ENCODE peak calls at places on chromosomes 7 and 10, in eight cellular contexts. One of them, this sample, is unnamed.

GRCh38 chr10:69333205-69333604 is 54.9 kb downstream of the HK1 start:
- DNase-seq in lower lobe of right lung: peak; percentile 72
- DNase-seq in lung: peak; percentile 67
- DNase-seq in Peyer's patch: no peak
- DNase-seq in cardiac muscle cell: peak; percentile 83
- DNase-seq in HL-60: no peak
- DNase-seq in NB4: no peak
- DNase-seq in left ventricle myocardium inferior: no peak
- DNase-seq in this sample: no peak

GRCh38 chr7:106767073-106767472 is 98.0 kb upstream of the PIK3CG start:
- DNase-seq in lower lobe of right lung: no peak
- DNase-seq in lung: no peak
- DNase-seq in Peyer's patch: no peak
- DNase-seq in cardiac muscle cell: no peak
- DNase-seq in HL-60: no peak
- DNase-seq in NB4: peak; percentile 23
- DNase-seq in left ventricle myocardium inferior: no peak
- DNase-seq in this sample: no peak

GRCh38 chr7:130216025-130216424 is 8.4 kb downstream of the SSMEM1 start:
- DNase-seq in lower lobe of right lung: no peak
- DNase-seq in lung: no peak
- DNase-seq in Peyer's patch: no peak
- DNase-seq in cardiac muscle cell: no peak
- DNase-seq in HL-60: no peak
- DNase-seq in NB4: no peak
- DNase-seq in left ventricle myocardium inferior: no peak
- DNase-seq in this sample: no peak

GRCh38 chr7:99843808-99844207 is 16.0 kb downstream of the CYP3A43 start:
- DNase-seq in lower lobe of right lung: no peak
- DNase-seq in lung: no peak
- DNase-seq in Peyer's patch: no peak
- DNase-seq in cardiac muscle cell: no peak
- DNase-seq in HL-60: no peak
- DNase-seq in NB4: peak; percentile 11
- DNase-seq in left ventricle myocardium inferior: no peak
- DNase-seq in this sample: no peak

GRCh38 chr10:23034790-23035189 is 60.6 kb upstream of the MSRB2 start:
- DNase-seq in lower lobe of right lung: no peak
- DNase-seq in lung: no peak
- DNase-seq in Peyer's patch: no peak
- DNase-seq in cardiac muscle cell: no peak
- DNase-seq in HL-60: no peak
- DNase-seq in NB4: no peak
- DNase-seq in left ventricle myocardium inferior: no peak
- DNase-seq in this sample: no peak

GRCh38 chr7:137978464-137979237 is 23.2 kb downstream of the CREB3L2 start:
- DNase-seq in lower lobe of right lung: no peak
- DNase-seq in lung: no peak
- DNase-seq in Peyer's patch: peak; percentile 61
- DNase-seq in cardiac muscle cell: no peak
- DNase-seq in HL-60: no peak
- DNase-seq in NB4: peak; percentile 55
- DNase-seq in left ventricle myocardium inferior: peak; percentile 52
- DNase-seq in this sample: peak; percentile 75

GRCh38 chr7:144869072-144869471 is 33.2 kb upstream of the TPK1 start:
- DNase-seq in lower lobe of right lung: no peak
- DNase-seq in lung: no peak
- DNase-seq in Peyer's patch: no peak
- DNase-seq in cardiac muscle cell: no peak
- DNase-seq in HL-60: no peak
- DNase-seq in NB4: no peak
- DNase-seq in left ventricle myocardium inferior: no peak
- DNase-seq in this sample: no peak

GRCh38 chr10:78451592-78451991 is 417.9 kb downstream of the RPS24 start:
- DNase-seq in lower lobe of right lung: no peak
- DNase-seq in lung: no peak
- DNase-seq in Peyer's patch: no peak
- DNase-seq in cardiac muscle cell: no peak
- DNase-seq in HL-60: no peak
- DNase-seq in NB4: no peak
- DNase-seq in left ventricle myocardium inferior: no peak
- DNase-seq in this sample: no peak

GRCh38 chr7:24283900-24284698 is at the start of gene NPY:
- DNase-seq in lower lobe of right lung: no peak
- DNase-seq in lung: no peak
- DNase-seq in Peyer's patch: no peak
- DNase-seq in cardiac muscle cell: peak; percentile 44
- DNase-seq in HL-60: no peak
- DNase-seq in NB4: no peak
- DNase-seq in left ventricle myocardium inferior: no peak
- DNase-seq in this sample: no peak

GRCh38 chr7:122552769-122553168 is 146.1 kb downstream of the RNF133 start:
- DNase-seq in lower lobe of right lung: no peak
- DNase-seq in lung: no peak
- DNase-seq in Peyer's patch: no peak
- DNase-seq in cardiac muscle cell: no peak
- DNase-seq in HL-60: no peak
- DNase-seq in NB4: no peak
- DNase-seq in left ventricle myocardium inferior: no peak
- DNase-seq in this sample: no peak

GRCh38 chr7:74481458-74482324 is 28.0 kb downstream of the GTF2IRD1 start:
- DNase-seq in lower lobe of right lung: no peak
- DNase-seq in lung: no peak
- DNase-seq in Peyer's patch: no peak
- DNase-seq in cardiac muscle cell: no peak
- DNase-seq in HL-60: no peak
- DNase-seq in NB4: no peak
- DNase-seq in left ventricle myocardium inferior: no peak
- DNase-seq in this sample: no peak

GRCh38 chr10:96272986-96273280 is 1.6 kb upstream of the BLNK start:
- DNase-seq in lower lobe of right lung: no peak
- DNase-seq in lung: no peak
- DNase-seq in Peyer's patch: no peak
- DNase-seq in cardiac muscle cell: no peak
- DNase-seq in HL-60: no peak
- DNase-seq in NB4: no peak
- DNase-seq in left ventricle myocardium inferior: no peak
- DNase-seq in this sample: no peak

GRCh38 chr7:101519324-101520017 is 109.6 kb downstream of the MYL10 start:
- DNase-seq in lower lobe of right lung: no peak
- DNase-seq in lung: no peak
- DNase-seq in Peyer's patch: no peak
- DNase-seq in cardiac muscle cell: no peak
- DNase-seq in HL-60: no peak
- DNase-seq in NB4: no peak
- DNase-seq in left ventricle myocardium inferior: no peak
- DNase-seq in this sample: no peak

GRCh38 chr10:132460691-132461090 is 63.7 kb downstream of the PWWP2B start:
- DNase-seq in lower lobe of right lung: peak; percentile 35
- DNase-seq in lung: no peak
- DNase-seq in Peyer's patch: peak; percentile 39
- DNase-seq in cardiac muscle cell: no peak
- DNase-seq in HL-60: no peak
- DNase-seq in NB4: no peak
- DNase-seq in left ventricle myocardium inferior: no peak
- DNase-seq in this sample: no peak

GRCh38 chr10:126063353-126063791 is 167.0 kb downstream of the FANK1 start:
- DNase-seq in lower lobe of right lung: no peak
- DNase-seq in lung: no peak
- DNase-seq in Peyer's patch: no peak
- DNase-seq in cardiac muscle cell: no peak
- DNase-seq in HL-60: no peak
- DNase-seq in NB4: no peak
- DNase-seq in left ventricle myocardium inferior: no peak
- DNase-seq in this sample: peak; percentile 88

GRCh38 chr7:100568176-100568935 is 5.3 kb downstream of the SAP25 start:
- DNase-seq in lower lobe of right lung: no peak
- DNase-seq in lung: no peak
- DNase-seq in Peyer's patch: peak; percentile 81
- DNase-seq in cardiac muscle cell: no peak
- DNase-seq in HL-60: no peak
- DNase-seq in NB4: no peak
- DNase-seq in left ventricle myocardium inferior: no peak
- DNase-seq in this sample: no peak

GRCh38 chr10:30026578-30026977 is 32.8 kb downstream of the JCAD start:
- DNase-seq in lower lobe of right lung: no peak
- DNase-seq in lung: no peak
- DNase-seq in Peyer's patch: no peak
- DNase-seq in cardiac muscle cell: no peak
- DNase-seq in HL-60: no peak
- DNase-seq in NB4: peak; percentile 60
- DNase-seq in left ventricle myocardium inferior: no peak
- DNase-seq in this sample: no peak

DNA sequence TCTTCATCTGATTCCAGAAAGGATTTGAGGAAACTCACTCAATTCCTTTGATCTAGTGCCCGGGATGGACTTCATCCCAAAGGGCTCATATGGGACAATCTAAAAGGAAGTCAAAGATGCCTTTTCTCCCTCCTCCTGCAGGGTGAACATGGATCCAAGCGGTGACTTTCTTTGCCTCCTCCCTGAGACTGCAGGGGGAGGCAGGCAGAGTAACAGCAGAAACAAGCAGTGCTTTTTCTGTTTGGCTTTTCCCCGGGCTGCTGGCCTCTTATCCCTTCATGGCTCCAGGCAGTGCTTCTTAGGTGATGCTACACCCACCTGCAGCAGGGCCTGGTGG is 10.0 kb upstream of the DNMBP start:
- DNase-seq in lower lobe of right lung: no peak
- DNase-seq in lung: no peak
- DNase-seq in Peyer's patch: peak; percentile 29
- DNase-seq in cardiac muscle cell: no peak
- DNase-seq in HL-60: no peak
- DNase-seq in NB4: no peak
- DNase-seq in left ventricle myocardium inferior: no peak
- DNase-seq in this sample: no peak
- TF ChIP-seq CTCF in lower lobe of right lung: no peak
- TF ChIP-seq CTCF in lung: no peak
- TF ChIP-seq CTCF in Peyer's patch: no peak
- TF ChIP-seq CTCF in cardiac muscle cell: no peak
- TF ChIP-seq CTCF in HL-60: no peak
- TF ChIP-seq CTCF in NB4: no peak
- TF ChIP-seq CTCF in left ventricle myocardium inferior: no peak
- TF ChIP-seq CTCF in this sample: peak; percentile 2

GRCh38 chr10:119688033-119688508 is 36.9 kb downstream of the BAG3 start:
- DNase-seq in lower lobe of right lung: no peak
- DNase-seq in lung: no peak
- DNase-seq in Peyer's patch: no peak
- DNase-seq in cardiac muscle cell: peak; percentile 54
- DNase-seq in HL-60: no peak
- DNase-seq in NB4: peak; percentile 46
- DNase-seq in left ventricle myocardium inferior: no peak
- DNase-seq in this sample: no peak
- H3K4me3 ChIP-seq in lower lobe of right lung: no peak overlapping the region
- H3K4me3 ChIP-seq in lung: no peak overlapping the region
- H3K4me3 ChIP-seq in Peyer's patch: no peak overlapping the region
- H3K4me3 ChIP-seq in cardiac muscle cell: no peak overlapping the region
- H3K4me3 ChIP-seq in HL-60: no peak overlapping the region
- H3K4me3 ChIP-seq in NB4: no peak overlapping the region
- H3K4me3 ChIP-seq in left ventricle myocardium inferior: no peak overlapping the region
- H3K4me3 ChIP-seq in this sample: no peak overlapping the region

GRCh38 chr10:123144697-123145541 is 3.0 kb upstream of the HMX2 start:
- DNase-seq in lower lobe of right lung: no peak
- DNase-seq in lung: no peak
- DNase-seq in Peyer's patch: no peak
- DNase-seq in cardiac muscle cell: no peak
- DNase-seq in HL-60: no peak
- DNase-seq in NB4: peak; percentile 22
- DNase-seq in left ventricle myocardium inferior: no peak
- DNase-seq in this sample: no peak
- TF ChIP-seq CTCF in lower lobe of right lung: no peak
- TF ChIP-seq CTCF in lung: no peak
- TF ChIP-seq CTCF in Peyer's patch: no peak
- TF ChIP-seq CTCF in cardiac muscle cell: peak; percentile 12
- TF ChIP-seq CTCF in HL-60: no peak
- TF ChIP-seq CTCF in NB4: peak; percentile 7
- TF ChIP-seq CTCF in left ventricle myocardium inferior: no peak
- TF ChIP-seq CTCF in this sample: peak; percentile 38

GRCh38 chr7:127514499-127514898 is 70.9 kb downstream of the GCC1 start:
- DNase-seq in lower lobe of right lung: no peak
- DNase-seq in lung: no peak
- DNase-seq in Peyer's patch: no peak
- DNase-seq in cardiac muscle cell: peak; percentile 34
- DNase-seq in HL-60: no peak
- DNase-seq in NB4: peak; percentile 54
- DNase-seq in left ventricle myocardium inferior: no peak
- DNase-seq in this sample: no peak
- H3K4me3 ChIP-seq in lower lobe of right lung: no peak overlapping the region
- H3K4me3 ChIP-seq in lung: no peak overlapping the region
- H3K4me3 ChIP-seq in Peyer's patch: no peak overlapping the region
- H3K4me3 ChIP-seq in cardiac muscle cell: no peak overlapping the region
- H3K4me3 ChIP-seq in HL-60: no peak overlapping the region
- H3K4me3 ChIP-seq in NB4: no peak overlapping the region
- H3K4me3 ChIP-seq in left ventricle myocardium inferior: no peak overlapping the region
- H3K4me3 ChIP-seq in this sample: no peak overlapping the region

GRCh38 chr10:3474266-3474665 is 301.7 kb upstream of the PITRM1 start:
- DNase-seq in lower lobe of right lung: no peak
- DNase-seq in lung: no peak
- DNase-seq in Peyer's patch: peak; percentile 29
- DNase-seq in cardiac muscle cell: no peak
- DNase-seq in HL-60: no peak
- DNase-seq in NB4: no peak
- DNase-seq in left ventricle myocardium inferior: no peak
- DNase-seq in this sample: no peak

GRCh38 chr10:3477683-3478082 is 305.1 kb upstream of the PITRM1 start:
- DNase-seq in lower lobe of right lung: no peak
- DNase-seq in lung: no peak
- DNase-seq in Peyer's patch: peak; percentile 45
- DNase-seq in cardiac muscle cell: no peak
- DNase-seq in HL-60: no peak
- DNase-seq in NB4: no peak
- DNase-seq in left ventricle myocardium inferior: no peak
- DNase-seq in this sample: peak; percentile 78

GRCh38 chr10:3475367-3475766 is 302.8 kb upstream of the PITRM1 start:
- DNase-seq in lower lobe of right lung: no peak
- DNase-seq in lung: no peak
- DNase-seq in Peyer's patch: peak; percentile 33
- DNase-seq in cardiac muscle cell: no peak
- DNase-seq in HL-60: no peak
- DNase-seq in NB4: no peak
- DNase-seq in left ventricle myocardium inferior: no peak
- DNase-seq in this sample: no peak

GRCh38 chr10:3476640-3477448 is 304.3 kb upstream of the PITRM1 start:
- DNase-seq in lower lobe of right lung: no peak
- DNase-seq in lung: no peak
- DNase-seq in Peyer's patch: peak; percentile 24
- DNase-seq in cardiac muscle cell: no peak
- DNase-seq in HL-60: no peak
- DNase-seq in NB4: no peak
- DNase-seq in left ventricle myocardium inferior: no peak
- DNase-seq in this sample: no peak

GRCh38 chr10:3476186-3476585 is 303.6 kb upstream of the PITRM1 start:
- DNase-seq in lower lobe of right lung: no peak
- DNase-seq in lung: no peak
- DNase-seq in Peyer's patch: no peak
- DNase-seq in cardiac muscle cell: no peak
- DNase-seq in HL-60: no peak
- DNase-seq in NB4: no peak
- DNase-seq in left ventricle myocardium inferior: no peak
- DNase-seq in this sample: no peak
- TF ChIP-seq CTCF in lower lobe of right lung: no peak
- TF ChIP-seq CTCF in lung: no peak
- TF ChIP-seq CTCF in Peyer's patch: no peak
- TF ChIP-seq CTCF in cardiac muscle cell: no peak
- TF ChIP-seq CTCF in HL-60: no peak
- TF ChIP-seq CTCF in NB4: no peak
- TF ChIP-seq CTCF in left ventricle myocardium inferior: no peak
- TF ChIP-seq CTCF in this sample: no peak

GRCh38 chr10:103452714-103453230 is 602 bp upstream of the CALHM2 start:
- DNase-seq in lower lobe of right lung: peak; percentile 13
- DNase-seq in lung: no peak
- DNase-seq in Peyer's patch: no peak
- DNase-seq in cardiac muscle cell: no peak
- DNase-seq in HL-60: no peak
- DNase-seq in NB4: no peak
- DNase-seq in left ventricle myocardium inferior: no peak
- DNase-seq in this sample: no peak
- H3K4me3 ChIP-seq in lower lobe of right lung: peak overlapping the region; percentile 94
- H3K4me3 ChIP-seq in lung: no peak overlapping the region
- H3K4me3 ChIP-seq in Peyer's patch: peak overlapping the region; percentile 77
- H3K4me3 ChIP-seq in cardiac muscle cell: no peak overlapping the region
- H3K4me3 ChIP-seq in HL-60: peak overlapping the region; percentile 58
- H3K4me3 ChIP-seq in NB4: no peak overlapping the region
- H3K4me3 ChIP-seq in left ventricle myocardium inferior: peak overlapping the region; percentile 78
- H3K4me3 ChIP-seq in this sample: no peak overlapping the region

This sample was measured in epithelial cell of proximal tubule.